ENCODE peak calls at places on chromosomes 2 and 18, in nine cellular contexts. One of them, this sample, is unnamed.

GRCh38 chr18:26091047-26091630 is 726 bp upstream of the SS18 start:
- DNase-seq in prostate gland: no peak
- DNase-seq in NB4: no peak
- DNase-seq in cardiac fibroblast: no peak
- DNase-seq in GM23248: peak; percentile 90
- DNase-seq in lower lobe of right lung: no peak
- DNase-seq in cardiac muscle cell: no peak
- DNase-seq in astrocyte of the cerebellum: no peak
- DNase-seq in naive thymus-derived CD4-positive, alpha-beta T cell: no peak
- DNase-seq in this sample: no peak

GRCh38 chr18:8400193-8400752 is 209.0 kb upstream of the RAB12 start:
- DNase-seq in NB4: peak; percentile 3
- DNase-seq in cardiac muscle cell: peak; percentile 25
- DNase-seq in lower lobe of right lung: no peak
- DNase-seq in naive thymus-derived CD4-positive, alpha-beta T cell: no peak
- DNase-seq in astrocyte of the cerebellum: no peak
- DNase-seq in cardiac fibroblast: no peak
- DNase-seq in GM23248: no peak
- DNase-seq in prostate gland: no peak
- DNase-seq in this sample: no peak

GRCh38 chr2:228048838-228049490 is 132.5 kb downstream of the SPHKAP start:
- DNase-seq in naive thymus-derived CD4-positive, alpha-beta T cell: no peak
- DNase-seq in lower lobe of right lung: no peak
- DNase-seq in cardiac fibroblast: peak; percentile 76
- DNase-seq in GM23248: peak; percentile 77
- DNase-seq in astrocyte of the cerebellum: peak; percentile 13
- DNase-seq in cardiac muscle cell: peak; percentile 70
- DNase-seq in prostate gland: no peak
- DNase-seq in NB4: peak; percentile 34
- DNase-seq in this sample: no peak

GRCh38 chr18:5543036-5543671 is 643 bp downstream of the EPB41L3 start:
- DNase-seq in astrocyte of the cerebellum: no peak
- DNase-seq in cardiac fibroblast: no peak
- DNase-seq in NB4: no peak
- DNase-seq in naive thymus-derived CD4-positive, alpha-beta T cell: peak; percentile 11
- DNase-seq in prostate gland: no peak
- DNase-seq in GM23248: peak; percentile 48
- DNase-seq in lower lobe of right lung: no peak
- DNase-seq in cardiac muscle cell: peak; percentile 69
- DNase-seq in this sample: no peak

GRCh38 chr2:58291726-58292430 is 50.8 kb upstream of the FANCL start:
- DNase-seq in NB4: no peak
- DNase-seq in cardiac muscle cell: no peak
- DNase-seq in prostate gland: no peak
- DNase-seq in lower lobe of right lung: no peak
- DNase-seq in astrocyte of the cerebellum: no peak
- DNase-seq in naive thymus-derived CD4-positive, alpha-beta T cell: no peak
- DNase-seq in GM23248: no peak
- DNase-seq in cardiac fibroblast: no peak
- DNase-seq in this sample: no peak

GRCh38 chr18:3715223-3716080 is 265.5 kb downstream of the TGIF1 start:
- DNase-seq in prostate gland: no peak
- DNase-seq in NB4: no peak
- DNase-seq in astrocyte of the cerebellum: no peak
- DNase-seq in lower lobe of right lung: no peak
- DNase-seq in cardiac fibroblast: no peak
- DNase-seq in GM23248: no peak
- DNase-seq in naive thymus-derived CD4-positive, alpha-beta T cell: no peak
- DNase-seq in cardiac muscle cell: no peak
- DNase-seq in this sample: peak; percentile 78

GRCh38 chr2:27211241-27211942 is 449 bp upstream of the ATRAID start:
- DNase-seq in prostate gland: no peak
- DNase-seq in astrocyte of the cerebellum: no peak
- DNase-seq in cardiac fibroblast: peak; percentile 26
- DNase-seq in naive thymus-derived CD4-positive, alpha-beta T cell: no peak
- DNase-seq in NB4: peak; percentile 50
- DNase-seq in cardiac muscle cell: no peak
- DNase-seq in lower lobe of right lung: no peak
- DNase-seq in GM23248: peak; percentile 59
- DNase-seq in this sample: no peak

GRCh38 chr18:77108001-77108692 is 24.4 kb downstream of the MBP start:
- DNase-seq in GM23248: peak; percentile 89
- DNase-seq in cardiac fibroblast: peak; percentile 85
- DNase-seq in cardiac muscle cell: no peak
- DNase-seq in lower lobe of right lung: no peak
- DNase-seq in naive thymus-derived CD4-positive, alpha-beta T cell: no peak
- DNase-seq in NB4: peak; percentile 35
- DNase-seq in astrocyte of the cerebellum: peak; percentile 50
- DNase-seq in prostate gland: no peak
- DNase-seq in this sample: no peak

GRCh38 chr2:85433511-85434089 is 15.1 kb downstream of the SH2D6 start:
- DNase-seq in cardiac muscle cell: no peak
- DNase-seq in naive thymus-derived CD4-positive, alpha-beta T cell: no peak
- DNase-seq in astrocyte of the cerebellum: peak; percentile 89
- DNase-seq in cardiac fibroblast: peak; percentile 94
- DNase-seq in GM23248: peak; percentile 95
- DNase-seq in lower lobe of right lung: peak; percentile 70
- DNase-seq in NB4: no peak
- DNase-seq in prostate gland: no peak
- DNase-seq in this sample: no peak

GRCh38 chr2:191650896-191651773 is 26.8 kb upstream of the NABP1 start:
- DNase-seq in prostate gland: no peak
- DNase-seq in naive thymus-derived CD4-positive, alpha-beta T cell: no peak
- DNase-seq in cardiac fibroblast: peak; percentile 32
- DNase-seq in lower lobe of right lung: no peak
- DNase-seq in cardiac muscle cell: no peak
- DNase-seq in NB4: no peak
- DNase-seq in GM23248: peak; percentile 17
- DNase-seq in astrocyte of the cerebellum: no peak
- DNase-seq in this sample: no peak

GRCh38 chr2:45278345-45279078 is 269.3 kb upstream of the SIX2 start:
- DNase-seq in naive thymus-derived CD4-positive, alpha-beta T cell: no peak
- DNase-seq in NB4: no peak
- DNase-seq in prostate gland: no peak
- DNase-seq in astrocyte of the cerebellum: no peak
- DNase-seq in cardiac muscle cell: no peak
- DNase-seq in GM23248: no peak
- DNase-seq in lower lobe of right lung: no peak
- DNase-seq in cardiac fibroblast: no peak
- DNase-seq in this sample: no peak

GRCh38 chr18:64888956-64889355 is 740.1 kb upstream of the LINC00305 start:
- DNase-seq in naive thymus-derived CD4-positive, alpha-beta T cell: no peak
- DNase-seq in astrocyte of the cerebellum: no peak
- DNase-seq in lower lobe of right lung: no peak
- DNase-seq in NB4: no peak
- DNase-seq in prostate gland: no peak
- DNase-seq in cardiac fibroblast: no peak
- DNase-seq in GM23248: no peak
- DNase-seq in cardiac muscle cell: no peak
- DNase-seq in this sample: no peak

GRCh38 chr18:30689216-30689615 is 353.3 kb downstream of the DSC3 start:
- DNase-seq in cardiac muscle cell: no peak
- DNase-seq in GM23248: no peak
- DNase-seq in cardiac fibroblast: no peak
- DNase-seq in NB4: no peak
- DNase-seq in astrocyte of the cerebellum: no peak
- DNase-seq in prostate gland: no peak
- DNase-seq in lower lobe of right lung: no peak
- DNase-seq in naive thymus-derived CD4-positive, alpha-beta T cell: no peak
- DNase-seq in this sample: no peak

GRCh38 chr2:71417300-71418202 is 35.8 kb upstream of the DYSF start:
- DNase-seq in naive thymus-derived CD4-positive, alpha-beta T cell: no peak
- DNase-seq in prostate gland: no peak
- DNase-seq in GM23248: no peak
- DNase-seq in NB4: no peak
- DNase-seq in cardiac muscle cell: peak; percentile 3
- DNase-seq in astrocyte of the cerebellum: no peak
- DNase-seq in lower lobe of right lung: no peak
- DNase-seq in cardiac fibroblast: no peak
- DNase-seq in this sample: peak; percentile 19

GRCh38 chr2:10397878-10398277 is 50.2 kb downstream of the ODC1 start:
- DNase-seq in prostate gland: no peak
- DNase-seq in lower lobe of right lung: no peak
- DNase-seq in astrocyte of the cerebellum: no peak
- DNase-seq in cardiac muscle cell: no peak
- DNase-seq in NB4: no peak
- DNase-seq in GM23248: no peak
- DNase-seq in cardiac fibroblast: no peak
- DNase-seq in naive thymus-derived CD4-positive, alpha-beta T cell: no peak
- DNase-seq in this sample: no peak

GRCh38 chr18:56598422-56598821 is 40.0 kb downstream of the TXNL1 start:
- DNase-seq in cardiac muscle cell: no peak
- DNase-seq in astrocyte of the cerebellum: no peak
- DNase-seq in GM23248: no peak
- DNase-seq in lower lobe of right lung: no peak
- DNase-seq in naive thymus-derived CD4-positive, alpha-beta T cell: no peak
- DNase-seq in prostate gland: no peak
- DNase-seq in cardiac fibroblast: no peak
- DNase-seq in NB4: no peak
- DNase-seq in this sample: no peak

GRCh38 chr2:118032169-118033013 is 18.5 kb upstream of the CCDC93 start:
- DNase-seq in cardiac muscle cell: peak; percentile 65
- DNase-seq in cardiac fibroblast: peak; percentile 58
- DNase-seq in GM23248: peak; percentile 69
- DNase-seq in astrocyte of the cerebellum: peak; percentile 9
- DNase-seq in lower lobe of right lung: no peak
- DNase-seq in NB4: peak; percentile 45
- DNase-seq in naive thymus-derived CD4-positive, alpha-beta T cell: peak; percentile 22
- DNase-seq in prostate gland: peak; percentile 19
- DNase-seq in this sample: peak; percentile 32

GRCh38 chr2:118031566-118031965 is 17.7 kb upstream of the CCDC93 start:
- DNase-seq in lower lobe of right lung: no peak
- DNase-seq in cardiac fibroblast: no peak
- DNase-seq in prostate gland: no peak
- DNase-seq in NB4: no peak
- DNase-seq in GM23248: no peak
- DNase-seq in cardiac muscle cell: no peak
- DNase-seq in naive thymus-derived CD4-positive, alpha-beta T cell: no peak
- DNase-seq in astrocyte of the cerebellum: no peak
- DNase-seq in this sample: no peak

DNA sequence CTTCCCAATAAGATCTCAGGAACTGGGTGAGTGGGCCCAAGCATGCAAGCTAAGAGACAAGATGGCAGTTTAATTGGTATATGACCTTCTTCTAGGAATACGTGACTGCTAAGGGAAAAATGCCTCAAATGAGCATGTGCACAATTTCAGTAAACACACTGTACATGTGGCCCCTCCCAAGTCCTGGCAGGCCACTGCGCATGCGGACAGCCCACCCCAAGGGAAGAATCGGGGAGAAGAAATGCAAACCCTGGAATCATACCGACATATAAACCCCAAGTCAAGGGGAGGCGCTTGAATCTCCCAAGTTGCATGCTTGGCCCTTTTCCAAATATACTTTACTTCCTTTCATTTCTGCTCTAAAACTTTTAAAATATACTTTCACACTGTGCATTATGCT is 15.2 kb upstream of the CCDC93 start:
- DNase-seq in cardiac fibroblast: no peak
- DNase-seq in astrocyte of the cerebellum: no peak
- DNase-seq in NB4: no peak
- DNase-seq in prostate gland: no peak
- DNase-seq in GM23248: no peak
- DNase-seq in naive thymus-derived CD4-positive, alpha-beta T cell: no peak
- DNase-seq in cardiac muscle cell: no peak
- DNase-seq in lower lobe of right lung: no peak
- DNase-seq in this sample: no peak
- H3K4me3 ChIP-seq in cardiac fibroblast: no peak overlapping the region
- H3K4me3 ChIP-seq in astrocyte of the cerebellum: no peak overlapping the region
- H3K4me3 ChIP-seq in NB4: no peak overlapping the region
- H3K4me3 ChIP-seq in prostate gland: no peak overlapping the region
- H3K4me3 ChIP-seq in GM23248: no peak overlapping the region
- H3K4me3 ChIP-seq in naive thymus-derived CD4-positive, alpha-beta T cell: no peak overlapping the region
- H3K4me3 ChIP-seq in cardiac muscle cell: no peak overlapping the region
- H3K4me3 ChIP-seq in lower lobe of right lung: no peak overlapping the region
- H3K4me3 ChIP-seq in this sample: no peak overlapping the region

DNA sequence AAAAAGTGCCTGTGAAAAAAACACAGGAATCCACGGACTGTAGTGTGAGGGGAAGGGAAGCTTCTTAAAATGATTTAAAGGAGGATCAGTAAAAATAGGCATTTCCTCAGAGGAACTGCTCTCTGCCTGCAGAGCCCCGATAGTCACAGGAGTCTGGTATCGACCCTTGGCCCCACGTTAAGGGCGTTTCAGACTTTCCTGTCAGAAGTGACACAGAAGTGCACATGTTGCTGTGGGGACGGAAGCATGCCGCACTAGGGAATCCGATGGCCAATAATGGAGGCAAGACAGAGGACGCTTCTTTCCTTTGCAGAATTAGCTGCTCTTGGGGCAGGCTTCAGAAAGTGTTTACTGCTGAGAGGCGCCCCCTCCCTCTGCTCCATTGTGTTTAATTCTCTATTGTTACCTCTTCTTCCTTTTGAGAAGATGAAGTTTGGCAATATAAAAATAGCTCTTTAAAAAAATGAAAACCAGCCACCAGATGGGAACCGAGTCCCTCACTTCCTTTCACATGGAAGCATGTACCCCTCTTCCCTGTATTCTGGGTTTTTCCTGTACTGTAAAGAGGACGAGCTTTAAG is 118.6 kb upstream of the EML6 start:
- DNase-seq in naive thymus-derived CD4-positive, alpha-beta T cell: no peak
- DNase-seq in cardiac muscle cell: no peak
- DNase-seq in prostate gland: no peak
- DNase-seq in lower lobe of right lung: no peak
- DNase-seq in GM23248: no peak
- DNase-seq in cardiac fibroblast: peak; percentile 50
- DNase-seq in astrocyte of the cerebellum: no peak
- DNase-seq in NB4: no peak
- DNase-seq in this sample: no peak
- H3K4me3 ChIP-seq in naive thymus-derived CD4-positive, alpha-beta T cell: peak overlapping the region; percentile 15
- H3K4me3 ChIP-seq in cardiac muscle cell: no peak overlapping the region
- H3K4me3 ChIP-seq in prostate gland: no peak overlapping the region
- H3K4me3 ChIP-seq in lower lobe of right lung: no peak overlapping the region
- H3K4me3 ChIP-seq in GM23248: no peak overlapping the region
- H3K4me3 ChIP-seq in cardiac fibroblast: no peak overlapping the region
- H3K4me3 ChIP-seq in astrocyte of the cerebellum: no peak overlapping the region
- H3K4me3 ChIP-seq in NB4: no peak overlapping the region
- H3K4me3 ChIP-seq in this sample: no peak overlapping the region

DNA sequence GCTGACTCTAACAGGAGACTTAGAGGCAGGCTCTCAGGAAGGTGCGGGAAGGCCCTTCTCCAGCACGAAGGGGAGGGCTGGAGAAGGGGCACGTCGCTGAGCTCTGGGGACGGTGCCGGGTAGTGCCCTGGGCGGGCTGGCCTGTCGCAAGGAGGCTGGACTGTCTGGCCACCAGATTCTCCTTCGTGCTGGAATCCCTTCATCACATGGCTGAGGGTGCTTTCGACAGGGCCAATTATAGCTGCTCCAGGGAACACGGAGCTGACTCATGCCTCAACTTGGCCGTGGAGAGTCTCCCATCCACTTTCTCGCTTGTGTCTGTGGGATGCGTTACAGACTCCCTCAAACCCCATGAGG is 5.9 kb downstream of the EHD3 start:
- DNase-seq in lower lobe of right lung: no peak
- DNase-seq in cardiac fibroblast: peak; percentile 73
- DNase-seq in prostate gland: no peak
- DNase-seq in naive thymus-derived CD4-positive, alpha-beta T cell: no peak
- DNase-seq in NB4: no peak
- DNase-seq in astrocyte of the cerebellum: peak; percentile 34
- DNase-seq in GM23248: peak; percentile 88
- DNase-seq in cardiac muscle cell: peak; percentile 66
- DNase-seq in this sample: no peak
- H3K4me3 ChIP-seq in lower lobe of right lung: no peak overlapping the region
- H3K4me3 ChIP-seq in cardiac fibroblast: no peak overlapping the region
- H3K4me3 ChIP-seq in prostate gland: no peak overlapping the region
- H3K4me3 ChIP-seq in naive thymus-derived CD4-positive, alpha-beta T cell: no peak overlapping the region
- H3K4me3 ChIP-seq in NB4: no peak overlapping the region
- H3K4me3 ChIP-seq in astrocyte of the cerebellum: no peak overlapping the region
- H3K4me3 ChIP-seq in GM23248: peak overlapping the region; percentile 28
- H3K4me3 ChIP-seq in cardiac muscle cell: no peak overlapping the region
- H3K4me3 ChIP-seq in this sample: no peak overlapping the region

GRCh38 chr2:218827701-218828476 is 3.7 kb downstream of the PRKAG3 start:
- DNase-seq in cardiac fibroblast: no peak
- DNase-seq in naive thymus-derived CD4-positive, alpha-beta T cell: no peak
- DNase-seq in astrocyte of the cerebellum: no peak
- DNase-seq in prostate gland: no peak
- DNase-seq in NB4: no peak
- DNase-seq in cardiac muscle cell: no peak
- DNase-seq in lower lobe of right lung: peak; percentile 32
- DNase-seq in GM23248: no peak
- DNase-seq in this sample: no peak
- H3K4me3 ChIP-seq in cardiac fibroblast: no peak overlapping the region
- H3K4me3 ChIP-seq in naive thymus-derived CD4-positive, alpha-beta T cell: no peak overlapping the region
- H3K4me3 ChIP-seq in astrocyte of the cerebellum: no peak overlapping the region
- H3K4me3 ChIP-seq in prostate gland: no peak overlapping the region
- H3K4me3 ChIP-seq in NB4: no peak overlapping the region
- H3K4me3 ChIP-seq in cardiac muscle cell: no peak overlapping the region
- H3K4me3 ChIP-seq in lower lobe of right lung: no peak overlapping the region
- H3K4me3 ChIP-seq in GM23248: no peak overlapping the region
- H3K4me3 ChIP-seq in this sample: no peak overlapping the region